ENCODE peak calls at places on chromosomes 13 and 19, in eight cellular contexts. R is spleen, S is suprapubic skin, A is breast epithelium, L is H1, J is NB4, Q is ovary, U is transverse colon. F is an unnamed sample.

GRCh38 chr19:33752018-33752790 is 44.5 kb upstream of the KCTD15 start:
- DNase-seq in R (no peak), S (no peak), A (no peak), L (no peak), J (no peak), Q (no peak), U (no peak), F (no peak)

GRCh38 chr13:100423375-100423774 is 165.2 kb downstream of the GGACT start:
- DNase-seq in R (no peak), S (no peak), A (no peak), L (no peak), J (peak), Q (no peak), U (no peak), F (no peak)

GRCh38 chr19:48169585-48169973 is 565 bp downstream of the LIG1 start:
- DNase-seq in R (peak), S (peak), A (peak), L (peak), J (peak), Q (peak), U (peak), F (peak)

GRCh38 chr19:27858981-27859581 is 1353.9 kb downstream of the UQCRFS1 start:
- DNase-seq in R (no peak), S (no peak), A (peak), L (no peak), J (no peak), Q (no peak), U (no peak), F (no peak)

GRCh38 chr13:29743229-29743786 is 107.1 kb downstream of the UBL3 start:
- DNase-seq in R (no peak), S (peak), A (peak), L (no peak), J (no peak), Q (no peak), U (peak), F (peak)

GRCh38 chr13:59946924-59947323 is 216.8 kb downstream of the DIAPH3 start:
- DNase-seq in R (no peak), S (no peak), A (no peak), L (no peak), J (no peak), Q (no peak), U (no peak), F (no peak)

GRCh38 chr13:58704953-58705352 is 1073.4 kb downstream of the PCDH17 start:
- DNase-seq in R (no peak), S (no peak), A (no peak), L (no peak), J (no peak), Q (no peak), U (no peak), F (no peak)

GRCh38 chr13:60175571-60175970 is 11.8 kb upstream of the DIAPH3 start:
- DNase-seq in R (no peak), S (no peak), A (no peak), L (no peak), J (no peak), Q (no peak), U (no peak), F (no peak)

GRCh38 chr13:104114111-104114510 is 1047.9 kb upstream of the SLC10A2 start:
- DNase-seq in R (no peak), S (no peak), A (no peak), L (no peak), J (no peak), Q (no peak), U (no peak), F (no peak)

GRCh38 chr19:56622374-56622773 is 20.6 kb upstream of the SMIM17 start:
- DNase-seq in R (no peak), S (no peak), A (no peak), L (no peak), J (no peak), Q (no peak), U (no peak), F (no peak)

DNA sequence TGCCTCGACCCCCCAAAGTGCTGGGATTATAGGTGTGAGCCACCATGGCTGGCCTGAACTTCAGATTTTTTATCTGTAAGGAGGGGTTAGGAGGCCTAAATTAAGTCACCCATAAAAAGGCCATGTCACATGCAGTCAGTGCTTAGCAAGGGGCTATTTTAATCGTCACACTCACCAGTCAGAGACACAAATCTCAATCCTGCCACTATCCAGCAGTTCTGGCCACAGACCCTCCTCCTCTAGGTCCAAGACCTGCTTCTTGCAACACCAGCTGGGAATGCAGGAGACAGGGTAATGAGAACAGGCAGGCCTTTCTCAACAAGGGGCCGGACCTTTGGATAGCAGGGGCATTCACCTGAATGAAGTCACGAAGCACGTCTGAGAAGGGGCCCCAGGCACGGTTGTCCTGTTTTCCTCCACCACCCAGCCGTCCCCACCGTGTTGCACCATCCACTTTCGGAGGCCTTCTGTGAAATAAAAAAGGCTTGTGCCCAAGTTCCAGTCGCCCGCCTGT is 1.4 kb downstream of the FBXO27 start:
- DNase-seq in R (no peak), S (no peak), A (no peak), L (no peak), J (no peak), Q (no peak), U (no peak), F (no peak)
- TF ChIP-seq POLR2A in R (no peak), S (no peak), A (no peak), L (no peak), J (no peak), Q (no peak), U (no peak), F (no peak)

GRCh38 chr19:3573162-3573857 is 566 bp downstream of the HMG20B start:
- DNase-seq in R (peak), S (no peak), A (no peak), L (no peak), J (no peak), Q (no peak), U (no peak), F (no peak)
- TF ChIP-seq POLR2A in R (no peak), S (no peak), A (peak), L (no peak), J (no peak), Q (no peak), U (no peak), F (no peak)

DNA sequence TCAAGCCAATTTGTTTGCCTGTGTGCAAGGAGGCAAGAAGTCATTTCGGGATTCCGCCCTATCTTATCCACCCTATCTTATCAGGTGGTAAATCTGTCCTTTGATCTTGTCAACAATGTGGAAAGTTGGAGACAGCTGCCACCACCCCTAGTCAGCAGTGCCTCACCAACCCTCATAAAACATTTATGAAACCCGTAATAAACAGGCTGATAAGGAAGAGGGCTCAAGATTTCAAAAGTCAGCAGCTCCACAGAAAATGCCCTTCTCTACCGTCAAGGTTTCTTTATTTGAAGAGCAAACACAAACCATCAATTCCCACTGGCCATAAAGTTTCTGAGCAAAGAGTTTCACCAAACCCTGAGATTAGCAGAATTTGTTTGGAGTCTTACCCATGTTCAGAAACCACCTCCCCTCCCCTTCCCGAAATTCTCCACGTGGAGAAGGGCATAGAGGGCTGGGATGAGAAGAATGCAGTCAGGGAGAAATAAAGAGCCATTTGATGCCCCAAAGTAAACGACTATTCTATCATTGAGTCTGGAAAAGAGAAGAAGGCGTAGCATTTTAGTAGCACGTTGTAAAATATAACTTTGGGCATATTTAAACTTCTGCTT is 196.1 kb upstream of the GPR12 start:
- DNase-seq in R (no peak), S (no peak), A (no peak), L (no peak), J (peak), Q (no peak), U (peak), F (no peak)
- TF ChIP-seq POLR2A in R (no peak), S (no peak), A (no peak), L (no peak), J (no peak), Q (no peak), U (no peak), F (no peak)

GRCh38 chr19:35545001-35545854 is at the start of gene TMEM147:
- DNase-seq in R (peak), S (peak), A (peak), L (peak), J (peak), Q (peak), U (peak), F (peak)
- TF ChIP-seq POLR2A in R (no peak), S (no peak), A (no peak), L (no peak), J (peak), Q (peak), U (peak), F (no peak)

DNA sequence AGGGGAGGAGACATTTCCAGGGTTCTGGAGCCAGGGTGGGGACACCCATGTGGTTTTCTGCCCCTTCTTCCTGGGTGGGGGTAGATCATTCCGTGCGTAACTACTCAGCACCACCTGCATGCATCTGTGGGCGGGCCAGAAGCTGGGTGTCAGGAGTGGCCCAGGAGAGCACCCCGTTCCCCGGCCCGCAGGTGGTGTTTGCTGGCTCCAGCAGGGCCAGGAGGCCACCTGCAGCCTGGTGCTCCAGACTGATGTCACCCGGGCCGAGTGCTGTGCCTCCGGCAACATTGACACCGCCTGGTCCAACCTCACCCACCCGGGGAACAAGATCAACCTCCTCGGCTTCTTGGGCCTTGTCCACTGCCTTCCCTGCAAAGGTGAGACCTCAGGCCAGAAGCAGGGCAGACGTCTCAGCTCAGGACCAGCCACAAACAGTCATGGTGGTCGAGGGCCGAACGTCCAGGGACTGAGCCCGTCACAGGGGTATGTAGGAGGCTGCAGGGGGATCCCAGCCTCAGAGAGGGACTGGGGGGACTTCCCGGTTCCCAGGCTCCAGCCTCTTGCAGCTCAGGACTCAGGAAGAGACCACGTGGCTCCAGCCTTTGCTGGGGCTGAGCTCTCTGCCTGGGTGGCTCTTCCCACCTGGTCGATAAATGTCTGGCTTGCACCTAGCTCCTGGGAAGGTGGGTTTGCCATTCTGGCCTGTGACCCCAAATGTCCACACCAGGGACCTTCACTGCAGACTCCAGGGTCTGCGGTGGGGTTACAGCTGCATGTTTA is 1.6 kb downstream of the FSTL3 start:
- DNase-seq in R (no peak), S (peak), A (no peak), L (no peak), J (no peak), Q (no peak), U (no peak), F (no peak)
- TF ChIP-seq POLR2A in R (no peak), S (no peak), A (no peak), L (no peak), J (no peak), Q (no peak), U (no peak), F (no peak)

GRCh38 chr13:34021619-34022018 is 203.7 kb downstream of the RFC3 start:
- DNase-seq in R (no peak), S (no peak), A (no peak), L (no peak), J (no peak), Q (no peak), U (no peak), F (no peak)
- TF ChIP-seq POLR2A in R (no peak), S (no peak), A (no peak), L (no peak), J (no peak), Q (no peak), U (no peak), F (no peak)

GRCh38 chr19:4267101-4267900 is 11.8 kb upstream of the SHD start:
- DNase-seq in R (peak), S (no peak), A (peak), L (peak), J (peak), Q (peak), U (peak), F (peak)
- TF ChIP-seq POLR2A in R (no peak), S (no peak), A (no peak), L (no peak), J (no peak), Q (no peak), U (no peak), F (no peak)